ENCODE peak calls at places on chromosome 22, in nine cellular contexts. C, P, B, A, L, W, Q, N and G are unnamed samples.

GRCh38 chr22:26168934-26169311 is 339 bp upstream of the SEZ6L start:
- DNase-seq in C (no peak), P (no peak), B (no peak), A (no peak), L (peak), W (no peak), Q (peak), N (no peak), G (no peak)

GRCh38 chr22:36541831-36542391 is 12.9 kb upstream of the EIF3D start:
- DNase-seq in C (no peak), P (peak), B (peak), A (no peak), L (peak), W (peak), Q (no peak), N (peak), G (peak)

GRCh38 chr22:48918585-48919186 is 909.0 kb downstream of the BRD1 start:
- DNase-seq in C (peak), P (no peak), B (no peak), A (no peak), L (no peak), W (no peak), Q (no peak), N (no peak), G (no peak)

GRCh38 chr22:32926600-32926999 is 125.1 kb downstream of the TIMP3 start:
- DNase-seq in C (no peak), P (peak), B (peak), A (no peak), L (peak), W (peak), Q (no peak), N (peak), G (peak)

GRCh38 chr22:35489225-35489624 is 51.4 kb upstream of the RASD2 start:
- DNase-seq in C (peak), P (no peak), B (no peak), A (no peak), L (no peak), W (no peak), Q (peak), N (no peak), G (no peak)

GRCh38 chr22:30221121-30221992 is 25.2 kb downstream of the LIF start:
- DNase-seq in C (no peak), P (no peak), B (no peak), A (no peak), L (no peak), W (no peak), Q (no peak), N (no peak), G (no peak)

GRCh38 chr22:47768027-47768426 is 1005.6 kb downstream of the TBC1D22A start:
- DNase-seq in C (no peak), P (no peak), B (no peak), A (no peak), L (no peak), W (no peak), Q (no peak), N (no peak), G (no peak)

GRCh38 chr22:45072322-45072903 is 62.6 kb upstream of the PHF21B start:
- DNase-seq in C (no peak), P (peak), B (peak), A (no peak), L (peak), W (peak), Q (no peak), N (peak), G (no peak)

GRCh38 chr22:41036924-41037323 is 55.5 kb upstream of the EP300 start:
- DNase-seq in C (no peak), P (no peak), B (no peak), A (no peak), L (no peak), W (no peak), Q (no peak), N (no peak), G (no peak)

GRCh38 chr22:48872271-48873260 is 955.1 kb downstream of the BRD1 start:
- DNase-seq in C (peak), P (no peak), B (no peak), A (no peak), L (no peak), W (no peak), Q (no peak), N (no peak), G (no peak)

GRCh38 chr22:22246706-22247105 is 2.1 kb downstream of the VPREB1 start:
- DNase-seq in C (no peak), P (no peak), B (no peak), A (no peak), L (no peak), W (no peak), Q (no peak), N (no peak), G (no peak)

GRCh38 chr22:48894064-48894671 is 933.5 kb downstream of the BRD1 start:
- DNase-seq in C (no peak), P (no peak), B (no peak), A (no peak), L (no peak), W (no peak), Q (no peak), N (no peak), G (no peak)

GRCh38 chr22:45125198-45125597 is 38.5 kb upstream of the NUP50 start:
- DNase-seq in C (no peak), P (peak), B (peak), A (no peak), L (peak), W (peak), Q (no peak), N (peak), G (peak)

GRCh38 chr22:49629586-49630447 is 197.9 kb downstream of the BRD1 start:
- DNase-seq in C (no peak), P (no peak), B (no peak), A (no peak), L (no peak), W (no peak), Q (no peak), N (no peak), G (no peak)

GRCh38 chr22:17797721-17798559 is 23.7 kb upstream of the BID start:
- DNase-seq in C (no peak), P (no peak), B (no peak), A (no peak), L (no peak), W (no peak), Q (no peak), N (no peak), G (no peak)

GRCh38 chr22:17972385-17973181 is 51.8 kb downstream of the MICAL3 start:
- DNase-seq in C (no peak), P (peak), B (peak), A (peak), L (peak), W (peak), Q (no peak), N (peak), G (peak)

GRCh38 chr22:26259510-26259909 is 90.2 kb downstream of the SEZ6L start:
- DNase-seq in C (no peak), P (peak), B (peak), A (no peak), L (peak), W (peak), Q (no peak), N (no peak), G (no peak)

GRCh38 chr22:45882881-45883810 is 93.8 kb downstream of the WNT7B start:
- DNase-seq in C (peak), P (no peak), B (no peak), A (peak), L (no peak), W (no peak), Q (peak), N (no peak), G (no peak)

GRCh38 chr22:25475554-25476022 is 88.9 kb upstream of the GRK3 start:
- DNase-seq in C (peak), P (peak), B (peak), A (no peak), L (peak), W (peak), Q (no peak), N (peak), G (no peak)

GRCh38 chr22:43878079-43878795 is 13.6 kb downstream of the PNPLA5 start:
- DNase-seq in C (peak), P (peak), B (no peak), A (peak), L (no peak), W (no peak), Q (no peak), N (peak), G (no peak)

GRCh38 chr22:22712092-22712658 is 67.8 kb downstream of the GGTLC2 start:
- DNase-seq in C (no peak), P (no peak), B (no peak), A (no peak), L (no peak), W (no peak), Q (no peak), N (no peak), G (no peak)

GRCh38 chr22:43342347-43343261 is 568 bp downstream of the SCUBE1 start:
- DNase-seq in C (no peak), P (no peak), B (no peak), A (peak), L (no peak), W (no peak), Q (no peak), N (no peak), G (no peak)

GRCh38 chr22:41565403-41566054 is 4.7 kb downstream of the CSDC2 start:
- DNase-seq in C (peak), P (peak), B (peak), A (peak), L (peak), W (peak), Q (no peak), N (peak), G (peak)

GRCh38 chr22:49368221-49368975 is 459.3 kb downstream of the BRD1 start:
- DNase-seq in C (peak), P (no peak), B (no peak), A (no peak), L (no peak), W (no peak), Q (peak), N (no peak), G (no peak)

GRCh38 chr22:42313804-42314581 is 43.5 kb upstream of the TCF20 start:
- DNase-seq in C (peak), P (peak), B (no peak), A (no peak), L (no peak), W (peak), Q (peak), N (no peak), G (no peak)

GRCh38 chr22:27761036-27761435 is 40.5 kb downstream of the MN1 start:
- DNase-seq in C (no peak), P (no peak), B (no peak), A (no peak), L (no peak), W (no peak), Q (no peak), N (no peak), G (no peak)

GRCh38 chr22:22810018-22810427 is 77.6 kb upstream of the IGLL5 start:
- DNase-seq in C (no peak), P (peak), B (peak), A (no peak), L (no peak), W (peak), Q (peak), N (no peak), G (no peak)

GRCh38 chr22:34102633-34103032 is 182.4 kb upstream of the LARGE1 start:
- DNase-seq in C (no peak), P (no peak), B (no peak), A (no peak), L (no peak), W (no peak), Q (no peak), N (no peak), G (no peak)

GRCh38 chr22:48179571-48180546 is 1417.4 kb downstream of the TBC1D22A start:
- DNase-seq in C (no peak), P (no peak), B (no peak), A (no peak), L (no peak), W (no peak), Q (no peak), N (no peak), G (no peak)

GRCh38 chr22:35947794-35948425 is 80.7 kb downstream of the RBFOX2 start:
- DNase-seq in C (no peak), P (peak), B (no peak), A (no peak), L (no peak), W (no peak), Q (no peak), N (no peak), G (peak)

GRCh38 chr22:44102856-44103255 is 77.9 kb upstream of the PARVG start:
- DNase-seq in C (peak), P (no peak), B (no peak), A (no peak), L (no peak), W (no peak), Q (peak), N (no peak), G (no peak)

GRCh38 chr22:45499746-45500145 is 2.9 kb upstream of the FBLN1 start:
- DNase-seq in C (peak), P (no peak), B (no peak), A (no peak), L (no peak), W (no peak), Q (no peak), N (peak), G (no peak)

GRCh38 chr22:32473388-32473952 is 1.1 kb upstream of the FBXO7 start:
- DNase-seq in C (no peak), P (peak), B (peak), A (peak), L (peak), W (peak), Q (no peak), N (peak), G (peak)

GRCh38 chr22:16717699-16718558 is 107.3 kb downstream of the XKR3 start:
- DNase-seq in C (no peak), P (no peak), B (no peak), A (no peak), L (no peak), W (no peak), Q (no peak), N (no peak), G (no peak)
- TF ChIP-seq CTCF in C (no peak), P (no peak), B (no peak), A (no peak), L (no peak), W (no peak), Q (no peak), N (no peak), G (no peak)

GRCh38 chr22:31286360-31287255 is 5.7 kb downstream of the PIK3IP1 start:
- DNase-seq in C (peak), P (no peak), B (no peak), A (no peak), L (no peak), W (peak), Q (no peak), N (no peak), G (no peak)

GRCh38 chr22:31288496-31289235 is 3.6 kb downstream of the PIK3IP1 start:
- DNase-seq in C (peak), P (no peak), B (no peak), A (no peak), L (no peak), W (no peak), Q (no peak), N (no peak), G (no peak)

GRCh38 chr22:31290494-31291402 is 1.5 kb downstream of the PIK3IP1 start:
- DNase-seq in C (peak), P (peak), B (peak), A (peak), L (peak), W (peak), Q (peak), N (peak), G (peak)

GRCh38 chr22:31289335-31289734 is 3.0 kb downstream of the PIK3IP1 start:
- DNase-seq in C (peak), P (no peak), B (no peak), A (peak), L (no peak), W (no peak), Q (peak), N (no peak), G (no peak)

GRCh38 chr22:31287818-31288495 is 4.3 kb downstream of the PIK3IP1 start:
- DNase-seq in C (peak), P (no peak), B (no peak), A (no peak), L (no peak), W (no peak), Q (no peak), N (no peak), G (no peak)
- H3K4me3 ChIP-seq in C (no peak), P (no peak), B (no peak), A (no peak), L (no peak), W (no peak), Q (no peak), N (no peak), G (no peak)

GRCh38 chr22:50674606-50675552 is 2.3 kb downstream of the SHANK3 start:
- DNase-seq in C (no peak), P (no peak), B (peak), A (no peak), L (no peak), W (peak), Q (peak), N (no peak), G (no peak)
- TF ChIP-seq CTCF in C (no peak), P (no peak), B (no peak), A (no peak), L (no peak), W (no peak), Q (no peak), N (no peak), G (no peak)

GRCh38 chr22:37752189-37753061 is 55.3 kb upstream of the GCAT start:
- DNase-seq in C (peak), P (peak), B (peak), A (peak), L (peak), W (peak), Q (peak), N (peak), G (peak)
- H3K4me3 ChIP-seq in C (no peak), P (no peak), B (peak), A (no peak), L (peak), W (peak), Q (no peak), N (no peak), G (no peak)

GRCh38 chr22:28857288-28857687 is 26.1 kb upstream of the ZNRF3 start:
- DNase-seq in C (no peak), P (no peak), B (no peak), A (no peak), L (no peak), W (no peak), Q (no peak), N (no peak), G (no peak)

GRCh38 chr22:28856095-28856455 is 27.3 kb upstream of the ZNRF3 start:
- DNase-seq in C (no peak), P (no peak), B (no peak), A (no peak), L (no peak), W (no peak), Q (no peak), N (no peak), G (no peak)

DNA sequence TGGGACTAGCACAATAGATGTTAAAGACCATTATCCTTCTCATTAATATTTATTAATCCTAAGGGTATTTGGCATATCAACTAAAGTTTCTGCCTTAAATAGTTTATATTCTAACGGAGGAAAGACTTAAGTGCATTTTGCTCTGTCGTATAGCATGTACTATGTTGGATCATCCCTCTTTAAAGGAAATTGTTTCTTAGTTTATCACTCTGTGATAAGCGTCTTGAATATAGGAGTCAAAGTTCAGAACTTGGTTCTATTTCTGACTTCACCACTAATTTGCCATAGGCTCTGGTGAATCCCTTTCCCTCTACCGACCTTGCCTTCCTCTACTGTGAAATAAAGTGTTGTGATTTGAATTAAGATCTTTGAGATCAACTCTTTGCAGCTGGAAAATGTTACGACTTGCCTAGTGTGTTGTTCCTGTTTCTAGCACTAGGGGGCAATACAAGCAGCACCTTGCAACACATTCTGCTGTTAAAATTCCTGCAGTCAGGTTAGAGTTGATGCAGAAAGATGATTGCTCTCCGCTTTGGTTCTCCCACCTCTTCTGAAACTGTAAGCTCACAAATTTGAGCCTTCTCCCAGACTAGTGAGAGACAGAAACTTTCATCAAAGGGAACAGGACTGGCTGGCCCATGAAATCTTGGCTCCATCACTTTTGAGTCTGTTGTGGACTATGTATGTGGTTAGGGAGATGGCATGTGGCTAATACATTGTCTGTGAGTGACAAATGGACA is 27.8 kb upstream of the ZNRF3 start:
- DNase-seq in C (peak), P (peak), B (peak), A (peak), L (peak), W (peak), Q (no peak), N (peak), G (peak)
- TF ChIP-seq CTCF in C (peak), P (peak), B (peak), A (peak), L (peak), W (peak), Q (peak), N (peak), G (peak)

DNA sequence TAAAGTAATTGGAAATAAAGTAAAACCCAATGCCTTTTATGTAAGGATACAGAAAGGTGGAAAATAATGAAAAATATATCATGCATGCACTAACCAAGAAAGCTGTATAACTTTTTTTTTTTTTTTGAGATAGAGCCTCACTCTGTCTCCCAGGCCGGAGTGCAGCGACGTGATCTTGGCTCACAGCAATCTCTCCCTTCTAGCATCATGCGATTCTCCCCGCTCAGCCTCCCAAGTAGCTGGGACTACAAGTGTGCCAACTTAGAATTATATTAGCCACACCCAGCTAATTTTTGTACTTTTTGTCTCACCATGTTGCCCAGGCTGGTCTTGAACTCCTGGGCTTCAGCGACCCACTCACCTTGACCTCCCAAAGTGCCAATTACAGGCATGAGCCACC is 4.5 kb downstream of the GGT5 start:
- DNase-seq in C (no peak), P (no peak), B (no peak), A (no peak), L (no peak), W (no peak), Q (no peak), N (peak), G (no peak)
- H3K4me3 ChIP-seq in C (no peak), P (no peak), B (no peak), A (no peak), L (no peak), W (no peak), Q (no peak), N (no peak), G (no peak)

GRCh38 chr22:19643448-19644313 is 70.6 kb upstream of the SEPTIN5 start:
- DNase-seq in C (no peak), P (no peak), B (no peak), A (no peak), L (no peak), W (peak), Q (no peak), N (peak), G (no peak)

GRCh38 chr22:19645905-19646304 is 68.4 kb upstream of the SEPTIN5 start:
- DNase-seq in C (peak), P (no peak), B (no peak), A (no peak), L (no peak), W (no peak), Q (no peak), N (no peak), G (no peak)

GRCh38 chr22:19644314-19645223 is 69.7 kb upstream of the SEPTIN5 start:
- DNase-seq in C (peak), P (no peak), B (no peak), A (peak), L (no peak), W (peak), Q (no peak), N (no peak), G (no peak)

GRCh38 chr22:19646383-19646782 is 67.9 kb upstream of the SEPTIN5 start:
- DNase-seq in C (no peak), P (no peak), B (no peak), A (no peak), L (no peak), W (no peak), Q (no peak), N (no peak), G (no peak)

GRCh38 chr22:19645391-19645790 is 68.9 kb upstream of the SEPTIN5 start:
- DNase-seq in C (peak), P (no peak), B (no peak), A (no peak), L (no peak), W (no peak), Q (no peak), N (no peak), G (no peak)
- TF ChIP-seq CTCF in C (no peak), P (no peak), B (no peak), A (no peak), L (no peak), W (no peak), Q (no peak), N (no peak), G (no peak)

GRCh38 chr22:38461414-38462081 is 6.3 kb upstream of the KDELR3 start:
- DNase-seq in C (peak), P (peak), B (peak), A (peak), L (peak), W (peak), Q (peak), N (peak), G (peak)
- H3K4me3 ChIP-seq in C (peak), P (no peak), B (peak), A (no peak), L (no peak), W (no peak), Q (no peak), N (peak), G (no peak)

GRCh38 chr22:31230871-31231621 is 18.9 kb downstream of the LIMK2 start:
- DNase-seq in C (no peak), P (peak), B (peak), A (peak), L (peak), W (peak), Q (no peak), N (peak), G (peak)
- TF ChIP-seq CTCF in C (peak), P (peak), B (peak), A (peak), L (peak), W (peak), Q (peak), N (peak), G (peak)